ENCODE peak calls at places on chromosomes 6 and 20, in five cellular contexts. E is immature natural killer cell; P is adrenal gland; F is stimulated activated CD4-positive, alpha-beta T cell treated with anti-CD3 and anti-CD28 coated beads, Interleukin-15, amount 100 ng/mL, for 24 hours; T is type B pancreatic cell. N is an unnamed sample.

GRCh38 chr6:41200296-41200900 is 551 bp downstream of the TREML2 start:
- DNase-seq in E (peak; percentile 69), P (peak; percentile 27), F (peak; percentile 59), T (no peak), N (peak; percentile 41)

GRCh38 chr20:63487781-63488241 is 11.1 kb downstream of the EEF1A2 start:
- DNase-seq in E (no peak), P (no peak), F (no peak), T (no peak), N (no peak)

GRCh38 chr6:15305496-15305895 is 59.6 kb downstream of the JARID2 start:
- DNase-seq in E (peak; percentile 65), P (no peak), F (no peak), T (no peak), N (no peak)

GRCh38 chr6:39295538-39295937 is 18.7 kb downstream of the KCNK17 start:
- DNase-seq in E (no peak), P (no peak), F (no peak), T (no peak), N (no peak)

GRCh38 chr6:4085329-4085695 is 6.4 kb upstream of the FAM217A start:
- DNase-seq in E (no peak), P (no peak), F (no peak), T (no peak), N (no peak)

GRCh38 chr6:131250121-131250520 is 114.9 kb downstream of the AKAP7 start:
- DNase-seq in E (no peak), P (peak; percentile 63), F (peak; percentile 42), T (no peak), N (no peak)

GRCh38 chr6:10266061-10266460 is 148.8 kb downstream of the TFAP2A start:
- DNase-seq in E (no peak), P (no peak), F (no peak), T (no peak), N (no peak)

GRCh38 chr6:35218021-35218420 is 4.3 kb downstream of the SCUBE3 start:
- DNase-seq in E (no peak), P (no peak), F (no peak), T (no peak), N (no peak)

GRCh38 chr6:146813554-146813953 is 214.8 kb downstream of the ADGB start:
- DNase-seq in E (no peak), P (no peak), F (no peak), T (no peak), N (no peak)

GRCh38 chr20:4560667-4561066 is 161.0 kb upstream of the PRND start:
- DNase-seq in E (no peak), P (no peak), F (no peak), T (no peak), N (no peak)

GRCh38 chr6:54980511-54981275 is 134.1 kb downstream of the FAM83B start:
- DNase-seq in E (no peak), P (no peak), F (no peak), T (no peak), N (no peak)

GRCh38 chr20:47389867-47390347 is 33.4 kb upstream of the ZMYND8 start:
- DNase-seq in E (no peak), P (no peak), F (no peak), T (no peak), N (no peak)

GRCh38 chr20:59017493-59018231 is 1.6 kb upstream of the TUBB1 start:
- DNase-seq in E (no peak), P (peak; percentile 17), F (no peak), T (peak; percentile 62), N (no peak)

GRCh38 chr6:94956910-94957309 is 620.4 kb upstream of the MANEA start:
- DNase-seq in E (no peak), P (no peak), F (no peak), T (no peak), N (no peak)

GRCh38 chr20:58073945-58074920 is 154.2 kb downstream of the ANKRD60 start:
- DNase-seq in E (no peak), P (peak; percentile 13), F (no peak), T (no peak), N (no peak)